ENCODE peak calls at places on chromosome 2, in ten cellular contexts. L is right lobe of liver, M is Peyer's patch, W is ascending aorta, I is choroid plexus epithelial cell, T is mammary epithelial cell, U is sigmoid colon, C is coronary artery, S is ovary, G is kidney. D is an unnamed sample.

GRCh38 chr2:65070172-65070830 is 14.1 kb downstream of the CEP68 start:
- DNase-seq in L (no peak), M (peak; percentile 81), W (no peak), I (peak; percentile 48), T (peak; percentile 64), U (no peak), C (peak; percentile 53), S (no peak), G (no peak), D (peak; percentile 61)

GRCh38 chr2:117851969-117852368 is 37.5 kb downstream of the DDX18 start:
- DNase-seq in L (no peak), M (no peak), W (no peak), I (no peak), T (no peak), U (no peak), C (no peak), S (no peak), G (no peak), D (no peak)

GRCh38 chr2:88737385-88737784 is 45.9 kb downstream of the RPIA start:
- DNase-seq in L (no peak), M (no peak), W (no peak), I (peak; percentile 14), T (no peak), U (no peak), C (no peak), S (no peak), G (no peak), D (peak; percentile 53)

GRCh38 chr2:118903489-118904215 is 38.3 kb upstream of the MARCO start:
- DNase-seq in L (no peak), M (no peak), W (no peak), I (no peak), T (no peak), U (no peak), C (peak; percentile 65), S (no peak), G (no peak), D (no peak)

GRCh38 chr2:160407393-160408204 is 86.0 kb downstream of the RBMS1 start:
- DNase-seq in L (peak; percentile 68), M (peak; percentile 62), W (peak; percentile 73), I (peak; percentile 76), T (peak; percentile 55), U (peak; percentile 87), C (peak; percentile 80), S (peak; percentile 76), G (peak; percentile 87), D (peak; percentile 87)

GRCh38 chr2:118403658-118404451 is 315.6 kb downstream of the INSIG2 start:
- DNase-seq in L (no peak), M (no peak), W (no peak), I (no peak), T (peak; percentile 59), U (no peak), C (no peak), S (no peak), G (no peak), D (no peak)

GRCh38 chr2:233197022-233197421 is 54.5 kb upstream of the ATG16L1 start:
- DNase-seq in L (no peak), M (no peak), W (no peak), I (no peak), T (no peak), U (no peak), C (no peak), S (no peak), G (peak; percentile 52), D (no peak)

GRCh38 chr2:84906108-84906899 is 848 bp downstream of the TMSB10 start:
- DNase-seq in L (peak; percentile 70), M (peak; percentile 76), W (peak; percentile 68), I (no peak), T (peak; percentile 19), U (peak; percentile 74), C (no peak), S (no peak), G (peak; percentile 88), D (no peak)

GRCh38 chr2:8882094-8882493 is 44.7 kb upstream of the KIDINS220 start:
- DNase-seq in L (no peak), M (no peak), W (no peak), I (peak; percentile 68), T (peak; percentile 39), U (no peak), C (no peak), S (no peak), G (no peak), D (peak; percentile 20)

GRCh38 chr2:42809131-42809875 is 16.9 kb upstream of the HAAO start:
- DNase-seq in L (no peak), M (no peak), W (no peak), I (peak; percentile 87), T (no peak), U (peak; percentile 74), C (no peak), S (peak; percentile 47), G (no peak), D (no peak)

GRCh38 chr2:55049794-55050132 is 488 bp downstream of the RTN4 start:
- DNase-seq in L (no peak), M (no peak), W (no peak), I (no peak), T (peak; percentile 17), U (no peak), C (no peak), S (no peak), G (no peak), D (no peak)
- H3K4me3 ChIP-seq in L (peak overlapping the region; percentile 65), M (peak overlapping the region; percentile 96), W (peak overlapping the region; percentile 79), I (peak overlapping the region; percentile 93), T (peak overlapping the region; percentile 76), U (peak overlapping the region; percentile 96), C (peak overlapping the region; percentile 85), S (peak overlapping the region; percentile 84), G (peak overlapping the region; percentile 97), D (peak overlapping the region; percentile 91)

GRCh38 chr2:98870516-98871158 is 65.4 kb downstream of the CRACDL start:
- DNase-seq in L (no peak), M (no peak), W (no peak), I (no peak), T (no peak), U (no peak), C (no peak), S (no peak), G (no peak), D (no peak)
- TF ChIP-seq CTCF in L (no peak), M (no peak), W (no peak), I (no peak), T (no peak), U (no peak), C (no peak), S (no peak), G (no peak), D (no peak)

GRCh38 chr2:207143131-207143473 is 22.6 kb downstream of the KLF7 start:
- DNase-seq in L (no peak), M (no peak), W (no peak), I (no peak), T (no peak), U (no peak), C (no peak), S (no peak), G (no peak), D (no peak)
- H3K4me3 ChIP-seq in L (no peak overlapping the region), M (peak overlapping the region; percentile 6), W (peak overlapping the region; percentile 56), I (no peak overlapping the region), T (no peak overlapping the region), U (no peak overlapping the region), C (peak overlapping the region; percentile 51), S (peak overlapping the region; percentile 6), G (no peak overlapping the region), D (peak overlapping the region; percentile 40)

GRCh38 chr2:55314985-55315384 is 46.0 kb upstream of the MTIF2 start:
- DNase-seq in L (no peak), M (no peak), W (no peak), I (no peak), T (no peak), U (no peak), C (no peak), S (no peak), G (no peak), D (no peak)

GRCh38 chr2:55309441-55309840 is 40.4 kb upstream of the MTIF2 start:
- DNase-seq in L (no peak), M (no peak), W (no peak), I (peak; percentile 76), T (peak; percentile 9), U (no peak), C (no peak), S (no peak), G (no peak), D (peak; percentile 69)

DNA sequence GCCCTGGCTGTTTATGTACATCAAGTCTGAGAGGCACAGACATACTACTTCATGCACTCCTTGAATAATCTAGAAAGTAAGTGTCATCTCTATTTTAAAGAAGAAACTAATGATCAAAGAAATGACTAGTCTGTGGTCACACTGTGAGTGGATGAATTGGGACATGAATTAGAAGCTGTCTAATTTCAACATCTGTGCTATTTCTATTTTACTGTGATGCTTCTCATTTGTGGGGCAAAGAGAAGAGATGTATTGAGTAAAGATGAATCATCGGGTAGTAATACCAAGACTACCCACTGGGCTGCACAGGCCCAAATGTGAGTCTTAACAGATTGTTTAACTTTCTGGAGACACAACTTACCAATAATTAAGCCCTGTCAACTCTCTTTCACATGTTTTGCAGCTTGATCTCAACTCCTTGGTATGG is 42.4 kb upstream of the MTIF2 start:
- DNase-seq in L (no peak), M (no peak), W (no peak), I (peak; percentile 67), T (peak; percentile 59), U (no peak), C (no peak), S (no peak), G (no peak), D (peak; percentile 73)
- TF ChIP-seq CTCF in L (no peak), M (no peak), W (no peak), I (peak; percentile 46), T (peak; percentile 50), U (no peak), C (no peak), S (no peak), G (no peak), D (peak; percentile 56)

D was measured in AG10803.